ENCODE peak calls at places on chromosomes 5 and 9, in six cellular contexts. One of them, this sample, is unnamed.

GRCh38 chr9:26264709-26265601 is 586.7 kb upstream of the TUSC1 start:
- DNase-seq in HEK293T: no peak
- DNase-seq in nephron progenitor cell: no peak
- DNase-seq in RPMI7951: peak; percentile 96
- DNase-seq in posterior cingulate gyrus: no peak
- DNase-seq in IMR-90: peak; percentile 93
- DNase-seq in this sample: no peak

GRCh38 chr9:124618476-124618875 is 111.3 kb upstream of the NR5A1 start:
- DNase-seq in IMR-90: no peak
- DNase-seq in posterior cingulate gyrus: no peak
- DNase-seq in RPMI7951: peak; percentile 32
- DNase-seq in HEK293T: no peak
- DNase-seq in nephron progenitor cell: no peak
- DNase-seq in this sample: no peak

GRCh38 chr5:95029569-95030366 is 255.1 kb downstream of the MCTP1 start:
- DNase-seq in HEK293T: no peak
- DNase-seq in nephron progenitor cell: no peak
- DNase-seq in posterior cingulate gyrus: no peak
- DNase-seq in IMR-90: no peak
- DNase-seq in RPMI7951: peak; percentile 22
- DNase-seq in this sample: no peak

GRCh38 chr5:1419476-1420210 is 25.6 kb downstream of the SLC6A3 start:
- DNase-seq in nephron progenitor cell: no peak
- DNase-seq in IMR-90: no peak
- DNase-seq in posterior cingulate gyrus: no peak
- DNase-seq in HEK293T: no peak
- DNase-seq in RPMI7951: no peak
- DNase-seq in this sample: no peak

GRCh38 chr5:142735323-142736246 is 34.6 kb upstream of the ARHGAP26 start:
- DNase-seq in nephron progenitor cell: no peak
- DNase-seq in RPMI7951: no peak
- DNase-seq in posterior cingulate gyrus: no peak
- DNase-seq in IMR-90: no peak
- DNase-seq in HEK293T: no peak
- DNase-seq in this sample: no peak

GRCh38 chr9:128882677-128883590 is 1.0 kb downstream of the LRRC8A start:
- DNase-seq in RPMI7951: peak; percentile 26
- DNase-seq in posterior cingulate gyrus: no peak
- DNase-seq in nephron progenitor cell: peak; percentile 31
- DNase-seq in IMR-90: no peak
- DNase-seq in HEK293T: no peak
- DNase-seq in this sample: peak; percentile 23

GRCh38 chr5:55485073-55485472 is 49.7 kb downstream of the PLPP1 start:
- DNase-seq in nephron progenitor cell: no peak
- DNase-seq in RPMI7951: no peak
- DNase-seq in posterior cingulate gyrus: no peak
- DNase-seq in IMR-90: no peak
- DNase-seq in HEK293T: no peak
- DNase-seq in this sample: no peak

GRCh38 chr5:23164971-23165370 is 311.8 kb upstream of the CDH12 start:
- DNase-seq in RPMI7951: no peak
- DNase-seq in posterior cingulate gyrus: no peak
- DNase-seq in IMR-90: no peak
- DNase-seq in HEK293T: no peak
- DNase-seq in nephron progenitor cell: no peak
- DNase-seq in this sample: no peak

GRCh38 chr5:1755321-1755949 is 44.2 kb downstream of the MRPL36 start:
- DNase-seq in IMR-90: no peak
- DNase-seq in posterior cingulate gyrus: no peak
- DNase-seq in HEK293T: no peak
- DNase-seq in nephron progenitor cell: peak; percentile 1
- DNase-seq in RPMI7951: no peak
- DNase-seq in this sample: no peak

GRCh38 chr9:34633851-34634550 is 3.6 kb downstream of the SIGMAR1 start:
- DNase-seq in RPMI7951: peak; percentile 55
- DNase-seq in nephron progenitor cell: peak; percentile 78
- DNase-seq in IMR-90: peak; percentile 64
- DNase-seq in HEK293T: peak; percentile 75
- DNase-seq in posterior cingulate gyrus: peak; percentile 38
- DNase-seq in this sample: peak; percentile 74

GRCh38 chr5:14364096-14364495 is 217.5 kb upstream of the OTULINL start:
- DNase-seq in nephron progenitor cell: no peak
- DNase-seq in RPMI7951: peak; percentile 17
- DNase-seq in IMR-90: no peak
- DNase-seq in HEK293T: no peak
- DNase-seq in posterior cingulate gyrus: no peak
- DNase-seq in this sample: no peak

GRCh38 chr5:83474170-83474796 is 2.7 kb downstream of the VCAN start:
- DNase-seq in nephron progenitor cell: peak; percentile 90
- DNase-seq in RPMI7951: peak; percentile 93
- DNase-seq in posterior cingulate gyrus: peak; percentile 38
- DNase-seq in HEK293T: peak; percentile 78
- DNase-seq in IMR-90: peak; percentile 88
- DNase-seq in this sample: peak; percentile 93

GRCh38 chr5:15526413-15526812 is 26.4 kb downstream of the FBXL7 start:
- DNase-seq in posterior cingulate gyrus: no peak
- DNase-seq in RPMI7951: no peak
- DNase-seq in nephron progenitor cell: no peak
- DNase-seq in HEK293T: no peak
- DNase-seq in IMR-90: no peak
- DNase-seq in this sample: peak; percentile 5

GRCh38 chr5:84301535-84301934 is 83.1 kb downstream of the EDIL3 start:
- DNase-seq in posterior cingulate gyrus: no peak
- DNase-seq in HEK293T: no peak
- DNase-seq in RPMI7951: peak; percentile 41
- DNase-seq in nephron progenitor cell: no peak
- DNase-seq in IMR-90: peak; percentile 56
- DNase-seq in this sample: no peak

GRCh38 chr5:140800816-140801493 is at the start of gene PCDHA3:
- DNase-seq in HEK293T: no peak
- DNase-seq in posterior cingulate gyrus: no peak
- DNase-seq in nephron progenitor cell: no peak
- DNase-seq in RPMI7951: peak; percentile 15
- DNase-seq in IMR-90: peak; percentile 1
- DNase-seq in this sample: no peak

GRCh38 chr9:120331913-120332312 is 248.1 kb downstream of the CDK5RAP2 start:
- DNase-seq in posterior cingulate gyrus: no peak
- DNase-seq in IMR-90: no peak
- DNase-seq in HEK293T: no peak
- DNase-seq in RPMI7951: peak; percentile 66
- DNase-seq in nephron progenitor cell: no peak
- DNase-seq in this sample: no peak

GRCh38 chr5:124735169-124735858 is 11.1 kb downstream of the ZNF608 start:
- DNase-seq in RPMI7951: peak; percentile 92
- DNase-seq in IMR-90: no peak
- DNase-seq in nephron progenitor cell: peak; percentile 84
- DNase-seq in posterior cingulate gyrus: no peak
- DNase-seq in HEK293T: peak; percentile 80
- DNase-seq in this sample: peak; percentile 54

GRCh38 chr5:141507387-141508091 is 18.7 kb downstream of the PCDHGC5 start:
- DNase-seq in HEK293T: no peak
- DNase-seq in RPMI7951: peak; percentile 94
- DNase-seq in IMR-90: peak; percentile 94
- DNase-seq in nephron progenitor cell: peak; percentile 67
- DNase-seq in posterior cingulate gyrus: no peak
- DNase-seq in this sample: no peak

GRCh38 chr5:71938886-71939285 is 168.4 kb upstream of the MAP1B start:
- DNase-seq in posterior cingulate gyrus: no peak
- DNase-seq in nephron progenitor cell: no peak
- DNase-seq in HEK293T: no peak
- DNase-seq in RPMI7951: no peak
- DNase-seq in IMR-90: no peak
- DNase-seq in this sample: peak; percentile 71

GRCh38 chr5:15425802-15426201 is 74.2 kb upstream of the FBXL7 start:
- DNase-seq in HEK293T: no peak
- DNase-seq in IMR-90: no peak
- DNase-seq in RPMI7951: no peak
- DNase-seq in nephron progenitor cell: no peak
- DNase-seq in posterior cingulate gyrus: no peak
- DNase-seq in this sample: no peak

GRCh38 chr5:172361566-172362238 is 78.1 kb upstream of the UBTD2 start:
- DNase-seq in IMR-90: peak; percentile 100
- DNase-seq in nephron progenitor cell: no peak
- DNase-seq in posterior cingulate gyrus: no peak
- DNase-seq in RPMI7951: peak; percentile 97
- DNase-seq in HEK293T: no peak
- DNase-seq in this sample: no peak

GRCh38 chr5:167652690-167653089 is 638.8 kb upstream of the WWC1 start:
- DNase-seq in nephron progenitor cell: no peak
- DNase-seq in HEK293T: no peak
- DNase-seq in posterior cingulate gyrus: no peak
- DNase-seq in RPMI7951: peak; percentile 13
- DNase-seq in IMR-90: peak; percentile 42
- DNase-seq in this sample: no peak

GRCh38 chr5:55134053-55134722 is 25.8 kb upstream of the GPX8 start:
- DNase-seq in posterior cingulate gyrus: no peak
- DNase-seq in RPMI7951: no peak
- DNase-seq in HEK293T: no peak
- DNase-seq in IMR-90: no peak
- DNase-seq in nephron progenitor cell: no peak
- DNase-seq in this sample: no peak

GRCh38 chr5:91645347-91645746 is 262.2 kb upstream of the ARRDC3 start:
- DNase-seq in IMR-90: no peak
- DNase-seq in posterior cingulate gyrus: no peak
- DNase-seq in nephron progenitor cell: no peak
- DNase-seq in HEK293T: no peak
- DNase-seq in RPMI7951: no peak
- DNase-seq in this sample: no peak

GRCh38 chr9:28714175-28714574 is 1140.9 kb upstream of the C9orf72 start:
- DNase-seq in HEK293T: no peak
- DNase-seq in IMR-90: no peak
- DNase-seq in nephron progenitor cell: no peak
- DNase-seq in posterior cingulate gyrus: no peak
- DNase-seq in RPMI7951: no peak
- DNase-seq in this sample: no peak

GRCh38 chr5:138438003-138438723 is 694 bp upstream of the REEP2 start:
- DNase-seq in HEK293T: no peak
- DNase-seq in IMR-90: no peak
- DNase-seq in nephron progenitor cell: no peak
- DNase-seq in RPMI7951: no peak
- DNase-seq in posterior cingulate gyrus: no peak
- DNase-seq in this sample: no peak

GRCh38 chr5:172669808-172670402 is 28.8 kb downstream of the NEURL1B start:
- DNase-seq in IMR-90: no peak
- DNase-seq in nephron progenitor cell: no peak
- DNase-seq in RPMI7951: no peak
- DNase-seq in HEK293T: no peak
- DNase-seq in posterior cingulate gyrus: no peak
- DNase-seq in this sample: no peak

GRCh38 chr9:123375725-123376132 is 19.7 kb downstream of the CRB2 start:
- DNase-seq in RPMI7951: peak; percentile 16
- DNase-seq in IMR-90: no peak
- DNase-seq in HEK293T: peak; percentile 23
- DNase-seq in posterior cingulate gyrus: no peak
- DNase-seq in nephron progenitor cell: peak; percentile 77
- DNase-seq in this sample: no peak

GRCh38 chr5:67248703-67249589 is 52.3 kb upstream of the CD180 start:
- DNase-seq in IMR-90: no peak
- DNase-seq in HEK293T: no peak
- DNase-seq in RPMI7951: peak; percentile 83
- DNase-seq in posterior cingulate gyrus: no peak
- DNase-seq in nephron progenitor cell: no peak
- DNase-seq in this sample: no peak

GRCh38 chr5:56910123-56910951 is 941 bp downstream of the SETD9 start:
- DNase-seq in HEK293T: peak; percentile 15
- DNase-seq in nephron progenitor cell: peak; percentile 45
- DNase-seq in RPMI7951: no peak
- DNase-seq in IMR-90: no peak
- DNase-seq in posterior cingulate gyrus: no peak
- DNase-seq in this sample: no peak

This sample was measured in SK-N-DZ.